ENCODE peak calls at places on chromosomes 4 and X, in four cellular contexts. Q is H1, U is K562, Y is SK-N-SH. G is an unnamed sample.

GRCh38 chrX:9866633-9867032 is 80.4 kb downstream of the SHROOM2 start:
- DNase-seq in U (no peak), Q (no peak), Y (no peak), G (no peak)

GRCh38 chrX:19636989-19637388 is 121.7 kb upstream of the MAP3K15 start:
- DNase-seq in Y (no peak), U (no peak), Q (no peak), G (no peak)

GRCh38 chrX:47623540-47624027 is 3.9 kb upstream of the SYN1 start:
- DNase-seq in U (peak), Y (peak), Q (peak), G (peak)

GRCh38 chrX:151743651-151744470 is 9.3 kb downstream of the CNGA2 start:
- DNase-seq in U (no peak), Y (no peak), Q (no peak), G (no peak)

GRCh38 chr4:37000281-37000680 is 244.3 kb upstream of the NWD2 start:
- DNase-seq in U (peak), Y (no peak), Q (no peak), G (no peak)

GRCh38 chr4:3047464-3048286 is 26.7 kb downstream of the HTT-AS start:
- DNase-seq in U (peak), Y (peak), Q (peak), G (peak)

GRCh38 chr4:153205028-153205648 is 895 bp downstream of the TRIM2 start:
- DNase-seq in U (peak), Q (peak), Y (no peak), G (no peak)

GRCh38 chrX:21666679-21667078 is 8.5 kb upstream of the KLHL34 start:
- DNase-seq in Y (no peak), U (no peak), Q (no peak), G (no peak)

GRCh38 chr4:53676402-53676871 is 85.2 kb upstream of the LNX1 start:
- DNase-seq in U (no peak), Y (no peak), Q (no peak), G (no peak)

GRCh38 chrX:54799046-54799445 is 991 bp upstream of the ITIH6 start:
- DNase-seq in Q (no peak), Y (no peak), U (no peak), G (no peak)

GRCh38 chr4:88054909-88055308 is 47.5 kb downstream of the PKD2 start:
- DNase-seq in Q (no peak), Y (peak), U (peak), G (peak)

GRCh38 chrX:114134465-114134864 is 449.4 kb upstream of the HTR2C start:
- DNase-seq in Q (no peak), Y (no peak), U (no peak), G (no peak)

DNA sequence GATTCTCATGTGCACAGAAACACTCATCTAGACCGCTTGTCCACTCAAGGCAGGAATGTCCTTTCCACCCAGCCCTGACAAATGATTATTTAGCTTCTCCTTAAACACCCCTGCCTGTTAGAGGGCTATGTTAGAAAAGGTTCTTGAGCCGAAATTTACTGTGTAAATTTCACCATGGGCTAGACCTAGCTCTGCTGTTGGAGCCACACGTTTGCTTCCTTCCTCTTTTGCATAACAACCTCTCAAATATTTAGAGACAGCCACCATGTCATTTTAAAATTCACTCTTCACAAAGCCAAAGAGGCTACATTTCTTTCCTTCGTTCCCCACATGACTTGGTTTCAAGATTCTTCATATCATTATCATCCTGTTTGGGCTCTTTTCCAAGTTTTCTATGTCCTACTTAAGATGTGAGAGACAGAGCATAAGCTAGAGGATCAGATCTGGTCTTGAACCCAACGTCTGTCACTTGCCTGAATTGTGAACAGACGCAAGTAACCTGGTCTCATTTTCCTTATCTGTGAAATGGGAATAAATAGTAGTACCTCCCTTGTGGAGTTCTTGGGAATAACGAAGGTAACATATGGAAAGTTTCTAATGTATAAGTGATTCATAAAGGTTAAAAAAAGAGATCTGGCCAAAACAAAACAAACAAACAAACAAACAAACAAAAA is 6.6 kb downstream of the DOCK11 start:
- DNase-seq in Q (no peak), Y (no peak), U (no peak), G (no peak)
- TF ChIP-seq TEAD4 in Q (no peak), Y (no peak), U (no peak), G (no peak)

DNA sequence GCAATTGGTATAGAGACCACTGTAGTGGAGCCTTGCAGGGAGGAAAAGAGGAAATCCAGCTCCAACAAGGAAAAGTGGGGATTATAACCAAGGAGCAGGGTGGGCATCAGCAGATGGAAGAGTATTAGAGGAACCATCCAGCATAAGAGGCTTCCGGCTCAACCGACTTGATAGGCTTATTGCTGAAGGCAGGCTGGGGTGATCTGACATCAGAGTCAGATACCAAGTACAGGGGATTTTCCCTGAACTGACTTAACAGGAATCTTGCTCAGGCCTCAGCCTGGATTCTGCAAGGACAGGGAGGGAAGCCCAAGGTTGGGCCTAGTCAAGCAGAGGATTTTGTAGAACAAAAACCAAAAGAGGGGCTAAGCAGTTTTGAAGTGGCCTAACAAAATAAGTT is 129.6 kb downstream of the DCLK2 start:
- DNase-seq in U (no peak), Y (no peak), Q (no peak), G (no peak)
- TF ChIP-seq TEAD4 in U (no peak), Y (no peak), Q (no peak), G (no peak)

GRCh38 chrX:135389717-135390116 is 32.0 kb upstream of the SMIM10L2A start:
- DNase-seq in Q (no peak), U (no peak), Y (no peak), G (no peak)
- TF ChIP-seq TEAD4 in Q (no peak), U (no peak), Y (no peak), G (no peak)

DNA sequence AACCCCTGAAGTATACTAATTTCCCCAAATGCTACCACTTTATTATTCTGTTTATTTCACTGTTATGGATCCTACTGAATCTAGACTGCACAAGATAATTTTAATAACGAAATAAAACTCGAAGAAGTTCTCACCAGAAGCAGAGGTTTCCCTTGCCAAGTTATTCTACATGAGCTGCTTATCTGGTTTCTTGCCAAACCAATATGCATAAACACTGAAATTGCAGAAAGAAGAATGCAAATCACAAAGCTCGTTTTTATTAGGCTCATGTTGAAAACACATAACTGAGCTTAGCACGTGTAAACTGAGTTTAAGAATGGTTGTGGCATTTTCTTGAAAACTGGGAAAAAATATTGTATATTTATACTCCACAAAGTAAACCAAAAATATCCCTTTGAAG is 35.9 kb downstream of the GRID2 start:
- DNase-seq in Q (no peak), U (no peak), Y (no peak), G (no peak)
- TF ChIP-seq TEAD4 in Q (no peak), U (no peak), Y (no peak), G (no peak)